ENCODE peak calls at places on chromosomes 16 and 17, in seven cellular contexts. S, M, P, Y, A, D and V are unnamed samples.

GRCh38 chr16:74711938-74712337 is 11.3 kb upstream of the MLKL start:
- DNase-seq in M (no peak), Y (no peak), P (no peak), S (no peak), D (no peak), A (no peak), V (no peak)

GRCh38 chr17:27407916-27408846 is 48.1 kb upstream of the KSR1 start:
- DNase-seq in P (no peak), Y (no peak), M (peak; percentile 33), S (no peak), D (no peak), A (no peak), V (no peak)

GRCh38 chr16:56348168-56349085 is 76.9 kb downstream of the AMFR start:
- DNase-seq in Y (no peak), P (no peak), M (no peak), S (no peak), D (no peak), A (no peak), V (no peak)

GRCh38 chr17:61749823-61750404 is 113.4 kb downstream of the BRIP1 start:
- DNase-seq in D (no peak), M (no peak), P (no peak), A (no peak), S (no peak), Y (no peak), V (no peak)

GRCh38 chr17:78238823-78239488 is 7.5 kb downstream of the TMEM235 start:
- DNase-seq in Y (no peak), M (no peak), S (no peak), D (no peak), A (no peak), P (no peak), V (no peak)

GRCh38 chr17:45948881-45949624 is 50.0 kb upstream of the STH start:
- DNase-seq in S (peak; percentile 26), A (peak; percentile 15), M (peak; percentile 14), P (peak; percentile 81), D (peak; percentile 72), Y (peak; percentile 76), V (peak; percentile 73)

GRCh38 chr17:58786586-58787295 is 31.1 kb downstream of the PPM1E start:
- DNase-seq in D (no peak), S (no peak), A (no peak), Y (no peak), M (peak; percentile 22), P (no peak), V (peak; percentile 37)

GRCh38 chr17:63189082-63189481 is 223.0 kb downstream of the TANC2 start:
- DNase-seq in S (no peak), D (no peak), Y (no peak), P (no peak), A (no peak), M (no peak), V (no peak)

GRCh38 chr17:55161935-55162555 is 102.7 kb upstream of the HLF start:
- DNase-seq in P (no peak), D (no peak), A (no peak), M (peak; percentile 69), Y (no peak), S (no peak), V (no peak)

GRCh38 chr17:78665952-78666920 is 89.0 kb upstream of the DNAH17 start:
- DNase-seq in D (no peak), Y (no peak), M (no peak), S (peak; percentile 32), P (no peak), A (peak; percentile 12), V (no peak)

GRCh38 chr17:59827721-59828477 is 64.8 kb downstream of the TUBD1 start:
- DNase-seq in S (no peak), M (no peak), A (no peak), Y (no peak), D (no peak), P (peak; percentile 71), V (no peak)

GRCh38 chr17:63694229-63694973 is 5.5 kb downstream of the LIMD2 start:
- DNase-seq in D (no peak), Y (no peak), A (no peak), P (peak; percentile 53), S (no peak), M (no peak), V (no peak)

GRCh38 chr17:44918006-44918405 is 2.7 kb upstream of the GFAP start:
- DNase-seq in Y (no peak), D (no peak), A (no peak), S (no peak), P (no peak), M (no peak), V (no peak)

GRCh38 chr16:82044585-82044911 is 9.5 kb downstream of the HSD17B2 start:
- DNase-seq in A (no peak), D (no peak), Y (no peak), S (no peak), P (no peak), M (no peak), V (no peak)

GRCh38 chr17:10046786-10047609 is 141.9 kb upstream of the RCVRN start:
- DNase-seq in S (no peak), M (no peak), P (no peak), A (no peak), D (no peak), Y (no peak), V (no peak)

GRCh38 chr17:44565866-44566443 is 8.7 kb downstream of the FZD2 start:
- DNase-seq in S (no peak), A (no peak), Y (no peak), P (no peak), D (no peak), M (no peak), V (no peak)

GRCh38 chr17:74690409-74690825 is 22.3 kb downstream of the CD300LF start:
- DNase-seq in S (no peak), M (no peak), A (no peak), Y (peak; percentile 10), D (no peak), P (no peak), V (no peak)

GRCh38 chr17:35784895-35785294 is 10.5 kb downstream of the MMP28 start:
- DNase-seq in P (no peak), S (no peak), Y (no peak), D (no peak), A (no peak), M (no peak), V (no peak)

GRCh38 chr17:4389079-4389478 is 22.6 kb upstream of the UBE2G1 start:
- DNase-seq in A (no peak), P (no peak), S (no peak), Y (no peak), D (no peak), M (no peak), V (no peak)

GRCh38 chr16:24686678-24687077 is 42.8 kb upstream of the TNRC6A start:
- DNase-seq in Y (no peak), A (no peak), S (no peak), P (no peak), M (no peak), D (no peak), V (no peak)

GRCh38 chr16:71851726-71852125 is 6.0 kb downstream of the ATXN1L start:
- DNase-seq in A (no peak), S (no peak), D (no peak), Y (no peak), P (no peak), M (no peak), V (no peak)

GRCh38 chr16:11637320-11637719 is 30.9 kb upstream of the SNN start:
- DNase-seq in D (no peak), M (no peak), A (no peak), P (no peak), S (no peak), Y (no peak), V (no peak)

GRCh38 chr17:76014100-76014924 is 12.8 kb downstream of the EVPL start:
- DNase-seq in A (peak; percentile 51), D (peak; percentile 96), Y (peak; percentile 80), M (no peak), P (peak; percentile 87), S (peak; percentile 59), V (peak; percentile 62)